ENCODE peak calls at places on chromosome 6, in ten cellular contexts. J, A, L, X, I, W, U, B, G and T are unnamed samples.

GRCh38 chr6:125668071-125668470 is 81.4 kb upstream of the HEY2 start:
- DNase-seq in J (no peak), A (no peak), L (no peak), X (no peak), I (no peak), W (no peak), U (no peak), B (no peak), G (no peak), T (no peak)

GRCh38 chr6:71720705-71721104 is 165.6 kb upstream of the RIMS1 start:
- DNase-seq in J (no peak), A (no peak), L (no peak), X (no peak), I (no peak), W (no peak), U (no peak), B (no peak), G (no peak), T (no peak)

GRCh38 chr6:157312733-157313132 is 10.6 kb downstream of the TMEM242 start:
- DNase-seq in J (no peak), A (no peak), L (no peak), X (peak), I (no peak), W (no peak), U (no peak), B (no peak), G (no peak), T (peak)

GRCh38 chr6:17994019-17994418 is 6.6 kb upstream of the KIF13A start:
- DNase-seq in J (no peak), A (no peak), L (no peak), X (no peak), I (no peak), W (no peak), U (no peak), B (no peak), G (no peak), T (no peak)

GRCh38 chr6:40325041-40325440 is 262.1 kb downstream of the LRFN2 start:
- DNase-seq in J (no peak), A (peak), L (no peak), X (no peak), I (no peak), W (no peak), U (no peak), B (no peak), G (no peak), T (no peak)

GRCh38 chr6:107509506-107509905 is 19.6 kb downstream of the SOBP start:
- DNase-seq in J (no peak), A (no peak), L (no peak), X (no peak), I (no peak), W (no peak), U (no peak), B (no peak), G (no peak), T (no peak)

GRCh38 chr6:92121228-92121627 is 1298.1 kb downstream of the EPHA7 start:
- DNase-seq in J (no peak), A (no peak), L (no peak), X (no peak), I (no peak), W (no peak), U (no peak), B (no peak), G (no peak), T (no peak)

GRCh38 chr6:77457720-77458349 is 5.5 kb downstream of the HTR1B start:
- DNase-seq in J (peak), A (peak), L (peak), X (peak), I (peak), W (peak), U (peak), B (no peak), G (no peak), T (peak)

GRCh38 chr6:147586044-147586443 is 77.6 kb downstream of the SAMD5 start:
- DNase-seq in J (no peak), A (no peak), L (no peak), X (no peak), I (peak), W (no peak), U (peak), B (no peak), G (no peak), T (no peak)

GRCh38 chr6:7137335-7138106 is 29.8 kb downstream of the RREB1 start:
- DNase-seq in J (peak), A (peak), L (no peak), X (peak), I (no peak), W (peak), U (peak), B (no peak), G (no peak), T (peak)

GRCh38 chr6:69179681-69180080 is 544.6 kb downstream of the ADGRB3 start:
- DNase-seq in J (no peak), A (no peak), L (no peak), X (peak), I (no peak), W (no peak), U (no peak), B (no peak), G (peak), T (peak)

GRCh38 chr6:165653196-165653595 is 9.8 kb downstream of the PDE10A start:
- DNase-seq in J (no peak), A (no peak), L (no peak), X (no peak), I (no peak), W (no peak), U (no peak), B (no peak), G (no peak), T (no peak)

GRCh38 chr6:82959385-82959941 is 106.2 kb downstream of the UBE3D start:
- DNase-seq in J (no peak), A (no peak), L (peak), X (no peak), I (no peak), W (peak), U (peak), B (no peak), G (no peak), T (no peak)

GRCh38 chr6:139016337-139017213 is 12.0 kb upstream of the ABRACL start:
- DNase-seq in J (no peak), A (no peak), L (no peak), X (peak), I (no peak), W (peak), U (no peak), B (no peak), G (no peak), T (peak)

GRCh38 chr6:33995873-33996475 is 149.9 kb downstream of the GRM4 start:
- DNase-seq in J (no peak), A (no peak), L (no peak), X (peak), I (no peak), W (no peak), U (no peak), B (peak), G (peak), T (no peak)

GRCh38 chr6:165817771-165818170 is 154.7 kb upstream of the PDE10A start:
- DNase-seq in J (no peak), A (no peak), L (no peak), X (no peak), I (no peak), W (no peak), U (no peak), B (no peak), G (no peak), T (no peak)

GRCh38 chr6:117615981-117616961 is 14.0 kb upstream of the GOPC start:
- DNase-seq in J (no peak), A (no peak), L (peak), X (no peak), I (no peak), W (peak), U (no peak), B (no peak), G (no peak), T (no peak)

GRCh38 chr6:124881898-124882579 is 80.2 kb upstream of the RNF217 start:
- DNase-seq in J (no peak), A (peak), L (no peak), X (no peak), I (peak), W (no peak), U (peak), B (no peak), G (no peak), T (no peak)

GRCh38 chr6:80467408-80467807 is 360.9 kb downstream of the BCKDHB start:
- DNase-seq in J (no peak), A (no peak), L (no peak), X (no peak), I (no peak), W (no peak), U (no peak), B (no peak), G (no peak), T (no peak)

GRCh38 chr6:1641391-1641790 is 31.7 kb downstream of the FOXC1 start:
- DNase-seq in J (no peak), A (no peak), L (no peak), X (no peak), I (peak), W (no peak), U (no peak), B (peak), G (peak), T (no peak)

GRCh38 chr6:156413156-156413555 is 364.0 kb upstream of the ARID1B start:
- DNase-seq in J (no peak), A (no peak), L (no peak), X (no peak), I (peak), W (no peak), U (no peak), B (no peak), G (no peak), T (no peak)

GRCh38 chr6:146634022-146634421 is 35.2 kb downstream of the ADGB start:
- DNase-seq in J (no peak), A (no peak), L (no peak), X (no peak), I (no peak), W (no peak), U (no peak), B (no peak), G (no peak), T (no peak)

GRCh38 chr6:101392561-101393230 is 812 bp upstream of the GRIK2 start:
- DNase-seq in J (peak), A (no peak), L (peak), X (no peak), I (peak), W (peak), U (no peak), B (no peak), G (no peak), T (no peak)

GRCh38 chr6:77461796-77462195 is 1.5 kb downstream of the HTR1B start:
- DNase-seq in J (no peak), A (peak), L (no peak), X (no peak), I (no peak), W (no peak), U (no peak), B (no peak), G (no peak), T (no peak)

GRCh38 chr6:21593927-21594421 is 423 bp downstream of the SOX4 start:
- DNase-seq in J (peak), A (peak), L (peak), X (peak), I (no peak), W (no peak), U (peak), B (no peak), G (no peak), T (peak)

GRCh38 chr6:93790976-93791375 is 371.6 kb upstream of the EPHA7 start:
- DNase-seq in J (no peak), A (no peak), L (no peak), X (no peak), I (peak), W (no peak), U (peak), B (no peak), G (no peak), T (no peak)

GRCh38 chr6:118551673-118552063 is 3.6 kb downstream of the PLN start:
- DNase-seq in J (no peak), A (no peak), L (no peak), X (no peak), I (no peak), W (no peak), U (peak), B (no peak), G (no peak), T (no peak)

GRCh38 chr6:3887150-3887700 is 38.1 kb downstream of the FAM50B start:
- DNase-seq in J (no peak), A (no peak), L (no peak), X (peak), I (peak), W (no peak), U (peak), B (no peak), G (no peak), T (peak)

GRCh38 chr6:3882865-3883264 is 33.7 kb downstream of the FAM50B start:
- DNase-seq in J (no peak), A (no peak), L (no peak), X (no peak), I (no peak), W (no peak), U (peak), B (no peak), G (no peak), T (no peak)

GRCh38 chr6:3884007-3884745 is 35.0 kb downstream of the FAM50B start:
- DNase-seq in J (no peak), A (no peak), L (no peak), X (no peak), I (peak), W (no peak), U (peak), B (no peak), G (no peak), T (no peak)

GRCh38 chr6:3888153-3888957 is 39.2 kb downstream of the FAM50B start:
- DNase-seq in J (no peak), A (no peak), L (no peak), X (no peak), I (peak), W (no peak), U (peak), B (no peak), G (no peak), T (no peak)

DNA sequence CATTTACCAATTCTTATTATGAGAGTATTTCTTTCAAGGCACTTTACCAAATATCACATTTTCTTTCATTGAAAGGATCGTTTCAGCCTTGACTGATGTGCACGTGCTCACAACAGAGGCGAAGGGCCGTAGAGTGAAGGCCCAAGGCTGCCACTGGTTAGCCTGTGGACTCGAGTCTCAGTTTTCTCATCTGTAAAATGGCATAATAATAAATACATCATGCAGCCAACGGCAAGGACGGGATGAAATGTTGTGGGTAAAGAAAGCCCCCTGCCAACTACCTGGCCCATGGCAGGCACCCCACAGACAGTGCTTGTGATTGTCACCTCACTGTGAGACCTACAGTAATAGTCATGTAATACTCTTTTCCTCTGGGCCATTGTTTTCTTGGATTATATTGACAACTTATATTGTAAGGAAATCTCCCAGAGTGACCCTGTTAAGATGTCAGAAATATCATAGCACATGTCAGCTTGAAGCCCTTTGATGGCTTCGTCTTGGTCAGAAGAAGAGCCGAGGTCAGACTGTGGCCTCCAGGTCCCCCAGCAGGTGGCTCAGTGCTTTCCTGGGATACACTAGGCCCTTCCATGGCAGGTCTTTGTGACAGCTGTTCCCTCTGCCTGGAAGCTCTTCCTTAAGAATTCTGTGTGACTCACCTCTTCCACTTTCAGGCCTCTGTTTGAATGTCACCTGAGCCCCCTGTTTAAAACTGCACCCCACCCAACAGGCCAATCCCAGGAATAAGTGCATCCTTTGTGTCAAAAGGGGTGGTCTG is 36.3 kb downstream of the FAM50B start:
- DNase-seq in J (no peak), A (peak), L (no peak), X (no peak), I (peak), W (no peak), U (no peak), B (no peak), G (no peak), T (peak)
- TF ChIP-seq CTCF in J (no peak), A (peak), L (no peak), X (peak), I (peak), W (peak), U (peak), B (peak), G (peak), T (peak)

GRCh38 chr6:150891886-150892485 is 26.5 kb downstream of the MTHFD1L start:
- DNase-seq in J (peak), A (peak), L (peak), X (peak), I (peak), W (peak), U (peak), B (no peak), G (no peak), T (peak)
- TF ChIP-seq CTCF in J (peak), A (peak), L (peak), X (peak), I (peak), W (peak), U (peak), B (peak), G (peak), T (peak)

GRCh38 chr6:99613398-99613704 is 6.7 kb downstream of the PRDM13 start:
- DNase-seq in J (peak), A (peak), L (peak), X (no peak), I (no peak), W (no peak), U (peak), B (peak), G (no peak), T (peak)
- TF ChIP-seq CTCF in J (peak), A (peak), L (no peak), X (no peak), I (no peak), W (peak), U (peak), B (peak), G (peak), T (peak)

GRCh38 chr6:132780770-132781371 is 17.6 kb downstream of the SLC18B1 start:
- DNase-seq in J (no peak), A (no peak), L (no peak), X (peak), I (peak), W (no peak), U (peak), B (no peak), G (no peak), T (peak)
- TF ChIP-seq CTCF in J (peak), A (peak), L (no peak), X (peak), I (peak), W (no peak), U (peak), B (no peak), G (peak), T (peak)

DNA sequence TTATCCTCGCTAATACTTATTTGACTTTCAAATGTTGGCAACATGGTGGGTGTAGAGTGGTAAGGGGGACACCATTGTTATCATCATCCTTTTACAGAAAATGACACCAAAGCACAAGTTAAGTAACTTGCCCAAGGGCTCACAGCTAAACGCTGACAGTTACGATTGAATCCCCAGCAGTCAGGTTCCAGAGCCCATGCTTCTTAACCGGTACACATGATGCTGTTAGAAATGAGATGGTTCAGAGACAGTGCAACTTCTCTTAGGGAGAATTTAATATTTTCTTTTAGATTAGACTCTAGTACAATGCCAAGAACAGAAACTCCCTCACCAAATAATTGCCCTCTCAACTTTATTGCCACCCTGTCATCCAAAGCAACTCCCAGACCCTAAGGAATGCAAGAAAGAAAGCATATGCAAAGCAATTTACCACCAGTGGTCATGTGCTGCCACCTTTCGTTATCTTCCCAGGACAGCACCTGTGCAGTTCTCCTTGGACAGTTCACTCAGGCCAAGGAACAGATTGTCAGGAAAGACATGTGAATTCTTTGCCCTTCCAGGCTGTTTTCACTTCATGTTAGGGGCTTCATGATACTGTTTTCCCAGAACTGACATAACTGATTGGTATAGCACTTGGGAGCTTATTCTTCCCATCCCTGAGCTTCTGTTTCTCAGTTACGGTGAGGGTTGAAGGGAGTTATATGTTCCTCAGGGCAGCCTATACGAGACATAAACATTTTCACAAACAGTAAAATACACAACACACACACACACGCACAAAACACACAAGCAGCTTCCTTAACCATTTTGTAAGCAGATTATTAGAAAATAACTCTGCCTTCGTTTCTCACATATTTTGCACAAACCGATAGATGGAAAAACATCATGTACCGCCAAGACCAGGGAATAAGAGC is 5.1 kb downstream of the HLA-DMA start:
- DNase-seq in J (peak), A (peak), L (peak), X (peak), I (peak), W (peak), U (peak), B (no peak), G (no peak), T (peak)
- TF ChIP-seq CTCF in J (peak), A (peak), L (peak), X (peak), I (peak), W (peak), U (peak), B (peak), G (peak), T (peak)

GRCh38 chr6:85756982-85757381 is 114.3 kb upstream of the SYNCRIP start:
- DNase-seq in J (no peak), A (peak), L (no peak), X (peak), I (peak), W (no peak), U (peak), B (no peak), G (no peak), T (peak)
- TF ChIP-seq CTCF in J (peak), A (peak), L (no peak), X (peak), I (peak), W (no peak), U (peak), B (peak), G (peak), T (peak)